ENCODE peak calls at places on chromosomes 11 and 22, in six cellular contexts. One of them, this sample, is unnamed.

GRCh38 chr22:25833091-25833490 is 91.1 kb downstream of the MYO18B start:
- DNase-seq in uterus: no peak
- DNase-seq in body of pancreas: no peak
- DNase-seq in prostate gland: no peak
- DNase-seq in A549: no peak
- DNase-seq in stomach: no peak
- DNase-seq in this sample: no peak

GRCh38 chr11:68525320-68525719 is 64.8 kb downstream of the PPP6R3 start:
- DNase-seq in uterus: no peak
- DNase-seq in body of pancreas: no peak
- DNase-seq in prostate gland: no peak
- DNase-seq in A549: no peak
- DNase-seq in stomach: no peak
- DNase-seq in this sample: no peak

GRCh38 chr11:31655483-31655882 is 145.9 kb downstream of the ELP4 start:
- DNase-seq in uterus: no peak
- DNase-seq in body of pancreas: no peak
- DNase-seq in prostate gland: no peak
- DNase-seq in A549: peak; percentile 60
- DNase-seq in stomach: no peak
- DNase-seq in this sample: no peak

GRCh38 chr11:2139118-2139490 is at the start of gene IGF2:
- DNase-seq in uterus: no peak
- DNase-seq in body of pancreas: no peak
- DNase-seq in prostate gland: no peak
- DNase-seq in A549: no peak
- DNase-seq in stomach: no peak
- DNase-seq in this sample: no peak

GRCh38 chr11:118108513-118108912 is 21.8 kb upstream of the SMIM35 start:
- DNase-seq in uterus: no peak
- DNase-seq in body of pancreas: no peak
- DNase-seq in prostate gland: no peak
- DNase-seq in A549: no peak
- DNase-seq in stomach: no peak
- DNase-seq in this sample: no peak

GRCh38 chr11:100824041-100824440 is 137.0 kb downstream of the ARHGAP42 start:
- DNase-seq in uterus: no peak
- DNase-seq in body of pancreas: no peak
- DNase-seq in prostate gland: no peak
- DNase-seq in A549: no peak
- DNase-seq in stomach: no peak
- DNase-seq in this sample: no peak

GRCh38 chr22:37843746-37844089 is 416 bp downstream of the ANKRD54 start:
- DNase-seq in uterus: peak; percentile 56
- DNase-seq in body of pancreas: peak; percentile 66
- DNase-seq in prostate gland: peak; percentile 16
- DNase-seq in A549: no peak
- DNase-seq in stomach: no peak
- DNase-seq in this sample: no peak

GRCh38 chr11:121391914-121392313 is 60.2 kb upstream of the SORL1 start:
- DNase-seq in uterus: no peak
- DNase-seq in body of pancreas: no peak
- DNase-seq in prostate gland: peak; percentile 57
- DNase-seq in A549: peak; percentile 39
- DNase-seq in stomach: peak; percentile 65
- DNase-seq in this sample: no peak

GRCh38 chr11:82176365-82176764 is 557.3 kb downstream of the FAM181B start:
- DNase-seq in uterus: no peak
- DNase-seq in body of pancreas: no peak
- DNase-seq in prostate gland: no peak
- DNase-seq in A549: no peak
- DNase-seq in stomach: no peak
- DNase-seq in this sample: no peak

GRCh38 chr22:26680485-26680884 is 23.1 kb downstream of the MIAT start:
- DNase-seq in uterus: no peak
- DNase-seq in body of pancreas: no peak
- DNase-seq in prostate gland: no peak
- DNase-seq in A549: no peak
- DNase-seq in stomach: no peak
- DNase-seq in this sample: no peak

GRCh38 chr11:41320233-41320993 is 139.0 kb downstream of the LRRC4C start:
- DNase-seq in uterus: no peak
- DNase-seq in body of pancreas: no peak
- DNase-seq in prostate gland: no peak
- DNase-seq in A549: no peak
- DNase-seq in stomach: no peak
- DNase-seq in this sample: no peak

GRCh38 chr11:57482782-57483569 is 22.6 kb downstream of the RTN4RL2 start:
- DNase-seq in uterus: no peak
- DNase-seq in body of pancreas: no peak
- DNase-seq in prostate gland: no peak
- DNase-seq in A549: peak; percentile 44
- DNase-seq in stomach: peak; percentile 44
- DNase-seq in this sample: no peak

GRCh38 chr22:40183029-40183581 is 5.4 kb downstream of the TNRC6B start:
- DNase-seq in uterus: no peak
- DNase-seq in body of pancreas: peak; percentile 19
- DNase-seq in prostate gland: peak; percentile 41
- DNase-seq in A549: no peak
- DNase-seq in stomach: no peak
- DNase-seq in this sample: peak; percentile 18

GRCh38 chr11:59778122-59778521 is 22.9 kb downstream of the STX3 start:
- DNase-seq in uterus: no peak
- DNase-seq in body of pancreas: peak; percentile 23
- DNase-seq in prostate gland: no peak
- DNase-seq in A549: peak; percentile 24
- DNase-seq in stomach: peak; percentile 52
- DNase-seq in this sample: no peak

GRCh38 chr11:131546218-131546895 is 175.9 kb downstream of the NTM start:
- DNase-seq in uterus: no peak
- DNase-seq in body of pancreas: no peak
- DNase-seq in prostate gland: no peak
- DNase-seq in A549: no peak
- DNase-seq in stomach: no peak
- DNase-seq in this sample: no peak

GRCh38 chr22:34502821-34503220 is 563.1 kb upstream of the ISX start:
- DNase-seq in uterus: no peak
- DNase-seq in body of pancreas: no peak
- DNase-seq in prostate gland: peak; percentile 23
- DNase-seq in A549: no peak
- DNase-seq in stomach: no peak
- DNase-seq in this sample: no peak

GRCh38 chr11:19410032-19410431 is 169.3 kb upstream of the E2F8 start:
- DNase-seq in uterus: no peak
- DNase-seq in body of pancreas: no peak
- DNase-seq in prostate gland: no peak
- DNase-seq in A549: no peak
- DNase-seq in stomach: no peak
- DNase-seq in this sample: no peak

GRCh38 chr11:62340269-62340901 is 3.1 kb downstream of the ASRGL1 start:
- DNase-seq in uterus: peak; percentile 20
- DNase-seq in body of pancreas: peak; percentile 79
- DNase-seq in prostate gland: peak; percentile 61
- DNase-seq in A549: peak; percentile 64
- DNase-seq in stomach: peak; percentile 68
- DNase-seq in this sample: peak; percentile 19

GRCh38 chr22:40153186-40153585 is 24.5 kb upstream of the TNRC6B start:
- DNase-seq in uterus: no peak
- DNase-seq in body of pancreas: no peak
- DNase-seq in prostate gland: no peak
- DNase-seq in A549: no peak
- DNase-seq in stomach: no peak
- DNase-seq in this sample: no peak

DNA sequence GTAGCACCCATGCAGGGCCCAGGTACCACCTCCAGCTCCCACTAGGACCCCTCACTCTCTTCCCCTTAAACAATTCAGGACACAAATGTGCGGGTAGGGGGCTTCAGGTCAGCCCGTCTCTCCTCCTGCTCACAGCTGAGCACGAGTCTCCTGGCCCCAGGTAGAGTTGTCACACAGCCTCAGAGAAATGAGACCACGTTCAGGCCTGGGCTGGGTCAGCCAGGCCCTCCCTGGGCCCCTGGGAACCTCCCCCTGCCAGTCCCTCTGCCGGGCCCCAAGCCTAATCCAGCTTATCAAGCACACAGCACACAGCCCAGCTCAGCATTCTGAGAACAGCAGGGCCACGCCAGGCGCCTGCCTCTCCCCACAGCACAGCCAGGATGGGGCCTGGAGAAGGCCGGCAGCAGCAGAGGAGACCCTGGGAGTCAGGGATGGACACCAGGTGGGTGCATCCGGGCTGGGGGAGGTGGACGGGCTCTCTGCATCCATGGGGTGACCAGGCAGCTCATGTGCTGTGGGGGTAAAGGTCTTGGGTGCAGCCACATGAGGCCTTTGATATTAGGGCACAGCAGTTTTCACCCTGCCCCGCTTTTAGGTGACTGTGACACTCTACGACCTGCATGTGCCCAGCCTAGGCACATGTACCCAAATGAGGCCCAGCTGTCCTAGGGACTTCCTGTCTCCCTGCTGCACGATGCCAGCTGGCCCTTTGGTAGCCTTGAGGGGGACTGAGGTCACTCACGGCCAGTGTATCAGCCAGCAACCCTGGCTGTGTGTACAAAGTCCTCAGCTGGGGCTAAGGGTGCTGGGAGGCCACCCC is 87.0 kb downstream of the MORC2 start:
- DNase-seq in uterus: no peak
- DNase-seq in body of pancreas: peak; percentile 16
- DNase-seq in prostate gland: no peak
- DNase-seq in A549: peak; percentile 13
- DNase-seq in stomach: peak; percentile 54
- DNase-seq in this sample: no peak
- TF ChIP-seq POLR2A in uterus: no peak
- TF ChIP-seq POLR2A in body of pancreas: no peak
- TF ChIP-seq POLR2A in prostate gland: no peak
- TF ChIP-seq POLR2A in A549: no peak
- TF ChIP-seq POLR2A in stomach: no peak
- TF ChIP-seq POLR2A in this sample: no peak

GRCh38 chr22:36775966-36776669 is at the start of gene IFT27:
- DNase-seq in uterus: peak; percentile 98
- DNase-seq in body of pancreas: peak; percentile 99
- DNase-seq in prostate gland: peak; percentile 100
- DNase-seq in A549: peak; percentile 99
- DNase-seq in stomach: peak; percentile 99
- DNase-seq in this sample: peak; percentile 91
- TF ChIP-seq POLR2A in uterus: peak; percentile 47
- TF ChIP-seq POLR2A in body of pancreas: peak; percentile 61
- TF ChIP-seq POLR2A in prostate gland: peak; percentile 57
- TF ChIP-seq POLR2A in A549: peak; percentile 66
- TF ChIP-seq POLR2A in stomach: no peak
- TF ChIP-seq POLR2A in this sample: peak; percentile 61

DNA sequence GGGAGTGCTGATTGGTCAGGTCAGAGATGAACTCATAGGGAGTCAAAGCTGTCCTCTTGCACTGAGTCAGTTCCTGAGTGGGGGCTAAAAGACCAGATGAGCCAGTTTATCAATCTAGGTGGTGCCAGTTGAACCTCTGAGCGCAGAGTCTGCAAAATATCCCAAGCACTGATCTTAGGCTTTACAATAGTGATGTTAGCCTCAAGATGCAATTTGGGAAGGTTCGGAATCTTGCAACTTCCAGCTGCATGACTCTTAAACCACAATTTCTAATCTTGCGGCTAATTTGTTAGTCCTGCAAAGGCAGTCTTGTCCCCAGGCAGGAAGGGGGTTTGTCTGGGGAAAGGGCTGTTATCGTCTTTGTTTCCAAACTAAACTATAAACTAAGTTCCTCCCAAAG is 92.3 kb upstream of the PARVA start:
- DNase-seq in uterus: no peak
- DNase-seq in body of pancreas: no peak
- DNase-seq in prostate gland: no peak
- DNase-seq in A549: no peak
- DNase-seq in stomach: no peak
- DNase-seq in this sample: no peak
- TF ChIP-seq POLR2A in uterus: no peak
- TF ChIP-seq POLR2A in body of pancreas: no peak
- TF ChIP-seq POLR2A in prostate gland: no peak
- TF ChIP-seq POLR2A in A549: no peak
- TF ChIP-seq POLR2A in stomach: no peak
- TF ChIP-seq POLR2A in this sample: no peak

GRCh38 chr22:50314455-50315288 is 7.2 kb upstream of the PLXNB2 start:
- DNase-seq in uterus: no peak
- DNase-seq in body of pancreas: no peak
- DNase-seq in prostate gland: no peak
- DNase-seq in A549: no peak
- DNase-seq in stomach: peak; percentile 54
- DNase-seq in this sample: no peak
- TF ChIP-seq POLR2A in uterus: no peak
- TF ChIP-seq POLR2A in body of pancreas: no peak
- TF ChIP-seq POLR2A in prostate gland: no peak
- TF ChIP-seq POLR2A in A549: no peak
- TF ChIP-seq POLR2A in stomach: no peak
- TF ChIP-seq POLR2A in this sample: no peak

GRCh38 chr11:76768091-76769047 is 14.8 kb upstream of the TSKU start:
- DNase-seq in uterus: peak; percentile 76
- DNase-seq in body of pancreas: peak; percentile 63
- DNase-seq in prostate gland: peak; percentile 72
- DNase-seq in A549: no peak
- DNase-seq in stomach: peak; percentile 62
- DNase-seq in this sample: no peak
- TF ChIP-seq POLR2A in uterus: no peak
- TF ChIP-seq POLR2A in body of pancreas: no peak
- TF ChIP-seq POLR2A in prostate gland: no peak
- TF ChIP-seq POLR2A in A549: peak; percentile 36
- TF ChIP-seq POLR2A in stomach: no peak
- TF ChIP-seq POLR2A in this sample: no peak

GRCh38 chr11:706957-707816 is 1.2 kb downstream of the EPS8L2 start:
- DNase-seq in uterus: no peak
- DNase-seq in body of pancreas: peak; percentile 57
- DNase-seq in prostate gland: peak; percentile 33
- DNase-seq in A549: peak; percentile 80
- DNase-seq in stomach: peak; percentile 56
- DNase-seq in this sample: peak; percentile 76

GRCh38 chr11:704799-705645 is 1.0 kb upstream of the EPS8L2 start:
- DNase-seq in uterus: no peak
- DNase-seq in body of pancreas: peak; percentile 94
- DNase-seq in prostate gland: peak; percentile 82
- DNase-seq in A549: peak; percentile 79
- DNase-seq in stomach: peak; percentile 91
- DNase-seq in this sample: no peak

GRCh38 chr11:706439-706956 is 467 bp downstream of the EPS8L2 start:
- DNase-seq in uterus: no peak
- DNase-seq in body of pancreas: peak; percentile 59
- DNase-seq in prostate gland: peak; percentile 30
- DNase-seq in A549: peak; percentile 61
- DNase-seq in stomach: peak; percentile 52
- DNase-seq in this sample: peak; percentile 63

GRCh38 chr11:704189-704798 is 1.7 kb upstream of the EPS8L2 start:
- DNase-seq in uterus: no peak
- DNase-seq in body of pancreas: no peak
- DNase-seq in prostate gland: no peak
- DNase-seq in A549: no peak
- DNase-seq in stomach: no peak
- DNase-seq in this sample: no peak

GRCh38 chr11:705646-706438 is at the start of gene EPS8L2:
- DNase-seq in uterus: no peak
- DNase-seq in body of pancreas: peak; percentile 75
- DNase-seq in prostate gland: peak; percentile 76
- DNase-seq in A549: peak; percentile 56
- DNase-seq in stomach: peak; percentile 80
- DNase-seq in this sample: no peak
- TF ChIP-seq POLR2A in uterus: no peak
- TF ChIP-seq POLR2A in body of pancreas: no peak
- TF ChIP-seq POLR2A in prostate gland: peak; percentile 55
- TF ChIP-seq POLR2A in A549: peak; percentile 53
- TF ChIP-seq POLR2A in stomach: no peak
- TF ChIP-seq POLR2A in this sample: peak; percentile 68

This sample was measured in H54.